ENCODE peak calls at places on chromosomes 5 and 9, in four cellular contexts. A, S, B and E are unnamed samples.

GRCh38 chr5:145110826-145111225 is 724.3 kb downstream of the PRELID2 start:
- DNase-seq in B (no peak), S (no peak), A (peak; percentile 46), E (no peak)

GRCh38 chr5:123472150-123472549 is 39.8 kb upstream of the CSNK1G3 start:
- DNase-seq in S (no peak), A (no peak), B (no peak), E (no peak)

GRCh38 chr9:105475302-105475701 is 27.5 kb downstream of the FSD1L start:
- DNase-seq in S (no peak), B (no peak), A (no peak), E (no peak)

GRCh38 chr9:130208600-130209347 is 36.6 kb downstream of the NCS1 start:
- DNase-seq in S (no peak), B (no peak), A (no peak), E (no peak)

GRCh38 chr9:70954607-70955143 is 166.7 kb downstream of the TRPM3 start:
- DNase-seq in A (peak; percentile 43), S (no peak), B (no peak), E (no peak)

GRCh38 chr5:34682926-34683623 is 26.9 kb downstream of the RAI14 start:
- DNase-seq in S (no peak), B (peak; percentile 16), A (peak; percentile 54), E (no peak)

GRCh38 chr9:84397822-84398221 is 57.3 kb upstream of the SLC28A3 start:
- DNase-seq in A (no peak), B (no peak), S (no peak), E (no peak)

GRCh38 chr5:83025690-83026472 is 51.3 kb downstream of the TMEM167A start:
- DNase-seq in B (peak; percentile 12), A (peak; percentile 55), S (no peak), E (no peak)

GRCh38 chr9:120874861-120875565 is 2.0 kb downstream of the PHF19 start:
- DNase-seq in B (no peak), A (no peak), S (no peak), E (no peak)

GRCh38 chr9:27425827-27426716 is 98.0 kb upstream of the IFNK start:
- DNase-seq in S (no peak), A (no peak), B (no peak), E (no peak)

GRCh38 chr9:131160416-131161112 is 35.2 kb downstream of the NUP214 start:
- DNase-seq in A (no peak), S (no peak), B (no peak), E (no peak)

GRCh38 chr5:39624268-39624886 is 199.6 kb upstream of the DAB2 start:
- DNase-seq in A (no peak), S (no peak), B (peak; percentile 58), E (no peak)

GRCh38 chr9:24090566-24090965 is 264.5 kb upstream of the ELAVL2 start:
- DNase-seq in S (no peak), A (no peak), B (no peak), E (no peak)

GRCh38 chr9:4497855-4498254 is 7.6 kb downstream of the SLC1A1 start:
- DNase-seq in B (no peak), S (no peak), A (no peak), E (no peak)

GRCh38 chr9:35464056-35465025 is 25.6 kb upstream of the RUSC2 start:
- DNase-seq in S (no peak), A (no peak), B (no peak), E (no peak)

GRCh38 chr9:85290019-85290418 is 451.7 kb downstream of the AGTPBP1 start:
- DNase-seq in S (peak; percentile 27), A (no peak), B (no peak), E (no peak)

GRCh38 chr9:92706218-92706940 is 36.4 kb upstream of the IPPK start:
- DNase-seq in S (no peak), B (peak; percentile 54), A (no peak), E (no peak)

GRCh38 chr5:127601601-127602000 is 47.3 kb upstream of the CTXN3 start:
- DNase-seq in A (no peak), B (no peak), S (no peak), E (no peak)

GRCh38 chr5:127601111-127601510 is 47.8 kb upstream of the CTXN3 start:
- DNase-seq in A (no peak), B (no peak), S (no peak), E (no peak)

GRCh38 chr5:127599847-127600246 is 49.0 kb upstream of the CTXN3 start:
- DNase-seq in A (no peak), S (no peak), B (no peak), E (no peak)

GRCh38 chr5:127596501-127596900 is 52.4 kb upstream of the CTXN3 start:
- DNase-seq in A (no peak), S (no peak), B (no peak), E (no peak)

GRCh38 chr5:127599321-127599720 is 49.6 kb upstream of the CTXN3 start:
- DNase-seq in S (no peak), A (no peak), B (no peak), E (no peak)
- H3K4me3 ChIP-seq in S (no peak overlapping the region), A (no peak overlapping the region), B (no peak overlapping the region), E (no peak overlapping the region)

DNA sequence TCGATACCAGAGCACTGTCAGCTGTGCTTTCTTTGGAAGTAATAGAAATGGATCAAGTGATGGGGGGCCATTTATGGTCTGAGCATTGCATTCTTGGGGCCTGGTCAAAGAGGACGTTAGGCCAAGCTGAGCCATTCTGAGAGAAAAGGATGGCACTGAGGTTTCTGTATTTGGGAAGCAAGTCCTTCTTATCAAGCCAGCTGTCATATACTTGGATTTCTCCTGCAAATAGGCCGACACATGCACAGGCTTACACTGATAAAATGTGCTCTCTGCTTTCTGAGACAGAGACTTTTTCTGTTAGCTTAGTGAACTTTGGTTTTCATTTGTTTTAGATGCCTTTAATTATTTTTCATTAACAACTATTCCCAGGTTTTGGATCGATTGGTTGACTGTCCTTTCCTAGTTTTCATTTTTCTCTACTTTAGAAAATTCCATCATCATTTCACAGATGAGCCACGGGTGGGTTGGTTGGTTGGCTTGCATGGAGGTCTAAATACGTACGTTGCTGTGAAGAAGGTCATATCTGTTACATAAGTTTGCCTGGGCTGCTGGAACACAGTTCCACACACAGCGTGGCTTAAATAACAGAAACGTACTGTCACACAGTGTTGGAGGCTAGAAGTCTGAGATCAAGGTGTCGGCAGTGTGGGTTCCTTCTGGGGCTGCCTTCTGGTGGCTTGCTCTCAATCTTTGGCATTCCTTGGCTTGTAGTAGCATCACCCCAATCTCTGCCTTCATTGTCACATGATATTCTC is 20.3 kb downstream of the TMOD1 start:
- DNase-seq in S (no peak), A (no peak), B (no peak), E (no peak)
- H3K4me3 ChIP-seq in S (no peak overlapping the region), A (no peak overlapping the region), B (no peak overlapping the region), E (no peak overlapping the region)

DNA sequence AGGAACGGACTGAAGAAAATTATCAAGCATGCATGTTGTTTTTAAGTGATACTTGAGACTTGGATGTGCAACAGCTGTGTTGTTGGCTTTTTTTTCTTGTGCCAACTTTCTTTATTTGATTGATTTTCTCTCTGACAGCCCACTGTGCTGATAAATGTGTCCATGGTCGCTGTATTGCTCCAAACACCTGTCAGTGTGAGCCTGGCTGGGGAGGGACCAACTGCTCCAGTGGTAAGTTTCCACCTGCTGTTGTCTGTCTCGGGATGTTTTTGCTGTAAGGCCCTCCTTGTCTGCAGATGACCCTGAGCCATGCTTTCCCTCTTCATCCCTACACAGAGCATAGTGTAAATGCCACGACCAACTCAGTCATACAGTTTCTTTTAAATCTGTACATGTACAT is 79.2 kb downstream of the MEGF10 start:
- DNase-seq in B (no peak), S (no peak), A (no peak), E (no peak)
- H3K4me3 ChIP-seq in B (no peak overlapping the region), S (no peak overlapping the region), A (no peak overlapping the region), E (no peak overlapping the region)

GRCh38 chr9:69674741-69675438 is 2.7 kb upstream of the APBA1 start:
- DNase-seq in A (no peak), B (no peak), S (no peak), E (no peak)
- H3K4me3 ChIP-seq in A (no peak overlapping the region), B (no peak overlapping the region), S (no peak overlapping the region), E (no peak overlapping the region)